ENCODE peak calls at places on chromosomes 16 and 17, in eight cellular contexts. A, X, D, K, V, E, G and H are unnamed samples.

GRCh38 chr16:4625617-4626159 is 1.1 kb downstream of the MGRN1 start:
- DNase-seq in X (no peak), A (no peak), E (no peak), D (no peak), G (no peak), K (no peak), V (no peak), H (peak; percentile 35)

GRCh38 chr17:38562903-38563302 is 42.8 kb downstream of the SRCIN1 start:
- DNase-seq in G (no peak), X (no peak), V (no peak), D (no peak), A (no peak), E (no peak), K (no peak), H (no peak)

GRCh38 chr16:17298238-17298637 is 172.5 kb downstream of the XYLT1 start:
- DNase-seq in V (no peak), A (no peak), K (no peak), G (no peak), D (no peak), E (no peak), X (no peak), H (no peak)

GRCh38 chr17:81868674-81869220 is 2.4 kb downstream of the ARHGDIA start:
- DNase-seq in D (no peak), E (no peak), G (no peak), K (no peak), A (peak; percentile 74), X (no peak), V (no peak), H (peak; percentile 6)

GRCh38 chr17:6463616-6464445 is 19.6 kb downstream of the PIMREG start:
- DNase-seq in G (no peak), A (no peak), K (no peak), E (no peak), V (no peak), X (no peak), D (no peak), H (no peak)

GRCh38 chr17:9529033-9529748 is 46.4 kb downstream of the STX8 start:
- DNase-seq in A (peak; percentile 55), G (peak; percentile 7), V (no peak), E (no peak), D (no peak), K (no peak), X (no peak), H (peak; percentile 18)

GRCh38 chr17:69524854-69525253 is 110.4 kb downstream of the MAP2K6 start:
- DNase-seq in E (no peak), A (peak; percentile 45), G (no peak), D (no peak), K (no peak), V (no peak), X (no peak), H (no peak)

GRCh38 chr16:30458561-30459394 is 13.1 kb upstream of the SEPHS2 start:
- DNase-seq in G (no peak), K (no peak), E (no peak), V (no peak), A (no peak), X (no peak), D (peak; percentile 38), H (peak; percentile 56)

GRCh38 chr16:66204761-66205160 is 161.7 kb upstream of the CDH5 start:
- DNase-seq in A (no peak), X (no peak), E (no peak), G (no peak), D (no peak), V (no peak), K (no peak), H (no peak)

GRCh38 chr16:84360170-84360569 is 8.2 kb upstream of the ATP2C2 start:
- DNase-seq in K (no peak), X (no peak), A (peak; percentile 24), D (no peak), V (no peak), G (no peak), E (no peak), H (no peak)

GRCh38 chr16:72467157-72467759 is 295.3 kb upstream of the PMFBP1 start:
- DNase-seq in E (peak; percentile 34), K (no peak), D (no peak), A (peak; percentile 72), X (no peak), G (no peak), V (peak; percentile 14), H (no peak)